ENCODE peak calls at places on chromosomes 7 and 10, in four cellular contexts. T is HepG2, N is GM12878, H is SK-N-SH. X is an unnamed sample.

GRCh38 chr10:124381011-124381591 is 37.6 kb downstream of the OAT start:
- DNase-seq in T (peak; percentile 25), N (no peak), H (no peak), X (no peak)

GRCh38 chr7:4837041-4837813 is 24.6 kb downstream of the PAPOLB start:
- DNase-seq in T (no peak), N (no peak), H (peak; percentile 89), X (no peak)

GRCh38 chr10:89163265-89163995 is 43.7 kb downstream of the CH25H start:
- DNase-seq in T (no peak), N (peak; percentile 76), H (no peak), X (no peak)

GRCh38 chr7:87075671-87076404 is 16.4 kb upstream of the ELAPOR2 start:
- DNase-seq in T (no peak), N (no peak), H (no peak), X (no peak)

GRCh38 chr10:43127447-43127846 is 10.8 kb upstream of the CSGALNACT2 start:
- DNase-seq in T (no peak), N (no peak), H (no peak), X (no peak)

GRCh38 chr7:151389096-151389767 is 20.6 kb downstream of the WDR86 start:
- DNase-seq in T (no peak), N (no peak), H (no peak), X (no peak)

GRCh38 chr7:10972174-10972573 is 1.5 kb upstream of the PHF14 start:
- DNase-seq in T (no peak), N (no peak), H (no peak), X (no peak)

GRCh38 chr7:27112960-27113949 is 10.8 kb upstream of the HOXA2 start:
- DNase-seq in T (no peak), N (no peak), H (peak; percentile 56), X (peak; percentile 90)

GRCh38 chr7:44063547-44063893 is 1.8 kb downstream of the PGAM2 start:
- DNase-seq in T (no peak), N (no peak), H (no peak), X (no peak)

GRCh38 chr10:10973310-10973709 is 44.4 kb upstream of the CELF2 start:
- DNase-seq in T (no peak), N (no peak), H (no peak), X (no peak)

GRCh38 chr7:12765431-12766100 is 78.1 kb downstream of the ARL4A start:
- DNase-seq in T (no peak), N (no peak), H (no peak), X (no peak)

GRCh38 chr10:4372601-4373000 is 453.4 kb upstream of the AKR1E2 start:
- DNase-seq in T (no peak), N (no peak), H (peak; percentile 70), X (no peak)

GRCh38 chr10:121324678-121325213 is 273.5 kb downstream of the FGFR2 start:
- DNase-seq in T (peak; percentile 10), N (no peak), H (no peak), X (peak; percentile 36)

GRCh38 chr7:20786421-20786778 is 286 bp downstream of the SP8 start:
- DNase-seq in T (no peak), N (no peak), H (peak; percentile 49), X (no peak)

GRCh38 chr10:132364594-132364970 is 32.4 kb upstream of the PWWP2B start:
- DNase-seq in T (no peak), N (no peak), H (no peak), X (no peak)

GRCh38 chr7:17062433-17063383 is 180.9 kb upstream of the AGR3 start:
- DNase-seq in T (no peak), N (no peak), H (no peak), X (no peak)

GRCh38 chr7:77903597-77903996 is 105.0 kb downstream of the PHTF2 start:
- DNase-seq in T (peak; percentile 8), N (no peak), H (peak; percentile 15), X (peak; percentile 31)

GRCh38 chr10:117619710-117620405 is 77.3 kb downstream of the EMX2 start:
- DNase-seq in T (no peak), N (no peak), H (no peak), X (no peak)
- TF ChIP-seq RFX5 in T (no peak), N (no peak), H (no peak), X (no peak)

GRCh38 chr7:6181136-6181535 is 91.3 kb downstream of the CYTH3 start:
- DNase-seq in T (no peak), N (no peak), H (no peak), X (no peak)

GRCh38 chr7:6175642-6176041 is 96.8 kb downstream of the CYTH3 start:
- DNase-seq in T (no peak), N (no peak), H (no peak), X (no peak)

GRCh38 chr7:6179620-6180343 is 92.6 kb downstream of the CYTH3 start:
- DNase-seq in T (no peak), N (no peak), H (no peak), X (no peak)

GRCh38 chr7:6180344-6180725 is 92.1 kb downstream of the CYTH3 start:
- DNase-seq in T (no peak), N (no peak), H (no peak), X (no peak)

GRCh38 chr7:6178273-6179029 is 94.0 kb downstream of the CYTH3 start:
- DNase-seq in T (no peak), N (no peak), H (no peak), X (no peak)
- TF ChIP-seq PBX3 in T (no peak), N (no peak), H (no peak), X (no peak)

GRCh38 chr7:37311282-37311868 is 137.3 kb downstream of the ELMO1 start:
- DNase-seq in T (no peak), N (no peak), H (no peak), X (no peak)
- TF ChIP-seq RFX5 in T (no peak), N (peak; percentile 62), H (no peak), X (peak; percentile 37)

GRCh38 chr10:45023426-45023825 is 22.7 kb downstream of the ZNF22 start:
- DNase-seq in T (no peak), N (no peak), H (no peak), X (no peak)
- TF ChIP-seq PBX3 in T (no peak), N (no peak), H (no peak), X (no peak)

X was measured in A549.